ENCODE peak calls at places on chromosomes 5 and 9, in seven cellular contexts. A is A549, S is HCT116, N is GM12878, M is K562, X is H1, G is HepG2. T is an unnamed sample.

GRCh38 chr9:98333703-98334582 is 78.5 kb upstream of the TBC1D2 start:
- DNase-seq in A (peak), S (peak), N (no peak), M (no peak), X (no peak), G (no peak), T (peak)

GRCh38 chr5:57499262-57500050 is 16.8 kb upstream of the ACTBL2 start:
- DNase-seq in A (peak), S (peak), N (peak), M (peak), X (no peak), G (peak), T (peak)

GRCh38 chr5:98301567-98301966 is 471.9 kb upstream of the RGMB start:
- DNase-seq in A (no peak), S (no peak), N (no peak), M (no peak), X (no peak), G (no peak), T (no peak)

GRCh38 chr5:82347213-82347947 is 69.2 kb upstream of the RPS23 start:
- DNase-seq in A (no peak), S (no peak), N (no peak), M (no peak), X (no peak), G (no peak), T (peak)

GRCh38 chr9:115442054-115442453 is 324.1 kb upstream of the TNC start:
- DNase-seq in A (no peak), S (no peak), N (no peak), M (no peak), X (no peak), G (no peak), T (peak)

GRCh38 chr5:34863947-34864346 is 25.0 kb downstream of the TTC23L start:
- DNase-seq in A (no peak), S (no peak), N (no peak), M (no peak), X (no peak), G (no peak), T (no peak)

GRCh38 chr5:114255275-114255674 is 106.6 kb upstream of the KCNN2 start:
- DNase-seq in A (no peak), S (no peak), N (no peak), M (no peak), X (no peak), G (no peak), T (no peak)

GRCh38 chr5:175872287-175873089 is 1.1 kb downstream of the CPLX2 start:
- DNase-seq in A (peak), S (no peak), N (no peak), M (no peak), X (peak), G (peak), T (no peak)

GRCh38 chr9:104899759-104900247 is 28.2 kb downstream of the ABCA1 start:
- DNase-seq in A (no peak), S (no peak), N (no peak), M (no peak), X (no peak), G (peak), T (no peak)

GRCh38 chr9:105646879-105647594 is 15.2 kb upstream of the TAL2 start:
- DNase-seq in A (no peak), S (no peak), N (no peak), M (peak), X (no peak), G (no peak), T (no peak)

GRCh38 chr9:110050925-110051355 is 157.0 kb downstream of the C9orf152 start:
- DNase-seq in A (peak), S (peak), N (no peak), M (no peak), X (no peak), G (no peak), T (peak)

GRCh38 chr5:6466975-6467567 is 18.4 kb downstream of the UBE2QL1 start:
- DNase-seq in A (no peak), S (no peak), N (no peak), M (no peak), X (no peak), G (no peak), T (no peak)

GRCh38 chr9:133881671-133882381 is 110.3 kb downstream of the VAV2 start:
- DNase-seq in A (no peak), S (no peak), N (no peak), M (no peak), X (no peak), G (no peak), T (no peak)

GRCh38 chr5:156201793-156202388 is 125.1 kb upstream of the SGCD start:
- DNase-seq in A (peak), S (no peak), N (no peak), M (no peak), X (no peak), G (no peak), T (peak)

GRCh38 chr9:20640331-20641187 is 18.3 kb upstream of the MLLT3 start:
- DNase-seq in A (no peak), S (no peak), N (peak), M (no peak), X (no peak), G (no peak), T (peak)

GRCh38 chr9:114434878-114435311 is 47.1 kb upstream of the AKNA start:
- DNase-seq in A (peak), S (peak), N (no peak), M (peak), X (no peak), G (peak), T (peak)

GRCh38 chr5:57650360-57651069 is 167.9 kb upstream of the ACTBL2 start:
- DNase-seq in A (peak), S (peak), N (peak), M (peak), X (peak), G (peak), T (peak)

GRCh38 chr5:61178702-61179101 is 16.4 kb upstream of the SMIM15 start:
- DNase-seq in A (no peak), S (no peak), N (no peak), M (no peak), X (no peak), G (no peak), T (no peak)

GRCh38 chr9:35813434-35814105 is 1.3 kb downstream of the HINT2 start:
- DNase-seq in A (peak), S (peak), N (no peak), M (peak), X (no peak), G (peak), T (peak)

GRCh38 chr9:84478996-84479395 is 138.4 kb upstream of the SLC28A3 start:
- DNase-seq in A (no peak), S (no peak), N (no peak), M (no peak), X (no peak), G (no peak), T (no peak)

GRCh38 chr9:111900081-111900805 is 3.6 kb downstream of the UGCG start:
- DNase-seq in A (no peak), S (no peak), N (no peak), M (no peak), X (no peak), G (no peak), T (no peak)

GRCh38 chr9:111900934-111901612 is 4.5 kb downstream of the UGCG start:
- DNase-seq in A (no peak), S (no peak), N (no peak), M (no peak), X (no peak), G (no peak), T (no peak)

GRCh38 chr9:111904889-111905288 is 8.3 kb downstream of the UGCG start:
- DNase-seq in A (no peak), S (no peak), N (no peak), M (no peak), X (no peak), G (no peak), T (no peak)

GRCh38 chr9:111903996-111904395 is 7.4 kb downstream of the UGCG start:
- DNase-seq in A (no peak), S (no peak), N (no peak), M (no peak), X (no peak), G (no peak), T (no peak)

GRCh38 chr9:111902396-111903147 is 6.0 kb downstream of the UGCG start:
- DNase-seq in A (no peak), S (no peak), N (no peak), M (no peak), X (no peak), G (no peak), T (peak)
- TF ChIP-seq CEBPB in A (no peak), S (no peak), N (no peak), M (no peak), X (no peak), G (no peak), T (no peak)

GRCh38 chr5:10319202-10319851 is 11.6 kb upstream of the CMBL start:
- DNase-seq in A (no peak), S (no peak), N (no peak), M (peak), X (no peak), G (peak), T (peak)
- TF ChIP-seq CEBPB in A (no peak), S (no peak), N (no peak), M (peak), X (no peak), G (no peak), T (no peak)

DNA sequence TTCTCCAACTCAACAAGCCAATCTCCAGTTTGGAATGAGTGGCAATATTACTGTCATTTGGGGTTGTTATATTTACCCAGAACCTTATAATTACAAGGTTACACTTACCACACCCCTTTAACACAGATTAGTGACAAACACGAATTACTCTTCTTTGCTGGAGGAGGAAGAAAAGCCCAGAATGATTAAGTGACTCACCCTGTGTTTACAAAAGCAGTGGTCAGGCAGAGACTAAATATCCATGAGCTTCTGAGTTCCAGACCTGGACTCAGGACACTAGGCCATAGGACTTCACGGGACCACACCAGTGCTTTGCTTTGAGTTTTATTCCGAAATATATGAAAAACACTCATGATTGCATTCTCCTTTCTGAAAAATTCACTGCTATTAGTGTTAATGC is 370.8 kb downstream of the TLE1 start:
- DNase-seq in A (peak), S (no peak), N (no peak), M (no peak), X (no peak), G (peak), T (peak)
- TF ChIP-seq CEBPB in A (no peak), S (no peak), N (no peak), M (no peak), X (no peak), G (no peak), T (no peak)

DNA sequence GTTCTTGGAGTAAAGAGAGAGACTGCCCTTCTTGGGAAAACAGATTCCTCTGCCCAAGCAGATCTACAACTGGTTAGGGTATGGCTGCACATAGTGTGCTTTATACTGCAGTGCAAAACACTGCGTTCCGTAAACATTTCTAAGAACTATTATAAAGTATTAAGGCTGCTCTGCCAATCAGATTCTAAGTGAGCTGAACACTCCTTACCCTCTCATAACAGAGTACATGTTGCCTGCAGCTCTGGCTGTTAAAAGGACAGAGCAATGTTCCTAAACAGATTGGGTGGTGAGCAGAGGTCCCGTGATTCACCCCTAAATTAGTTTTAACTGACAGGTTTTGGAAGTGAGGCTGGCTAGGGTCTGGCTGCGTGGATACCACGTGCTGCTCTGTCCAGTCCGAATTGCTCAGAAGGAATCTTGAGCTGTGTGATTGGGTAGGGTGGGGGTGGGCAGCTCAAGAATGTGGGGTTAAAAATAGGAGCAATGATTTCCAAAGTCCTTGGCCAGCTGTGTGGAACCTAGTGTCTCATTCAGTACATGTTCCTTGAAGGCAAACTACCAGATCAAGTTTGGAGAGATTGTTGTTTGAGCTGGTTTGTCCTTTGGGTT is 497.5 kb upstream of the CD180 start:
- DNase-seq in A (no peak), S (no peak), N (no peak), M (no peak), X (no peak), G (no peak), T (no peak)
- TF ChIP-seq CEBPB in A (no peak), S (no peak), N (no peak), M (no peak), X (no peak), G (no peak), T (no peak)

GRCh38 chr5:67013719-67014118 is 182.9 kb downstream of the CD180 start:
- DNase-seq in A (no peak), S (no peak), N (no peak), M (no peak), X (no peak), G (no peak), T (no peak)
- TF ChIP-seq CEBPB in A (no peak), S (no peak), N (no peak), M (no peak), X (no peak), G (no peak), T (no peak)

GRCh38 chr9:106859957-106860715 is 2.8 kb upstream of the ZNF462 start:
- DNase-seq in A (peak), S (peak), N (no peak), M (no peak), X (peak), G (no peak), T (no peak)
- TF ChIP-seq CEBPB in A (no peak), S (no peak), N (no peak), M (no peak), X (no peak), G (no peak), T (no peak)

DNA sequence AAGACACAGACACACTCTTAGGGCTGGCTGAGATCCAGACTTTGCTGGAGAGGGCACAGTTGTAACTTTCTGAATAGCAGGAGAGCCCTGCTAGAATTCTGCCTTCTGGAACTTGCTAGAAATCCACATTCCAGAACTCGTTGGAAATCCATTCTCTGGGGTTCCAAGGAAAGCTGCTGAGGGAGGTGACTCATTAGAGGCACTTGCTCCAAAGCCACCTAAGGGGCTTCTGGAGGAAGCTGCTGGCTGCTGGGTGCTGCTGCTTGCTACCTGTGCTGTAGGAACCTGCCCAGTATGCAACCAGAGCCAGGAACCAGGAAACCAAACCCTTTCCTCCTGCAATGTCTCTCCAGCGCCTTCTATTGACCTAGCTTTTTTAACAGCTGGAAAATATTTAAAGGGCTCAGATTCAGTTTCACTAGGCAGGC is 4.1 kb upstream of the TLE4 start:
- DNase-seq in A (peak), S (no peak), N (no peak), M (no peak), X (no peak), G (no peak), T (no peak)
- TF ChIP-seq CEBPB in A (no peak), S (no peak), N (no peak), M (no peak), X (no peak), G (no peak), T (no peak)

DNA sequence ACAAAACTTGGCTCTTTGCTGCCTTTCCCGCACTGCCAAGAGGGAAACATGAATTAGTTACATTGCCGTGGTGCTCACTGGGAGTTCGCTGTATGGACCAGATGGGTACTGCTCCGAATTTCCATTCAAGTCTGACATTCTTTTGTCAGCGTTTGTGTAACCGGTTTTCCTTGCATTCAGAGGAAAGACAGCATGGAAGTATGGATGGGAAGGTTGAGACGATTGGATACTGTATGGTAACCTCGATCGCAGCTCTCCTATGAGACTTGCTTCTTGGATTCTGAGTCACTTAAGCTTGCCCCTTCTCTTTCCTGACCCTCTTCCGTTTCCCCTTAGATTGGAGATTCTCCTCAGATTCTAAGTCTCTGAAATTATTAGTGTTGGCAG is 625 bp upstream of the UBLCP1 start:
- DNase-seq in A (peak), S (peak), N (no peak), M (peak), X (no peak), G (no peak), T (peak)
- TF ChIP-seq CEBPB in A (no peak), S (no peak), N (no peak), M (no peak), X (no peak), G (no peak), T (no peak)

DNA sequence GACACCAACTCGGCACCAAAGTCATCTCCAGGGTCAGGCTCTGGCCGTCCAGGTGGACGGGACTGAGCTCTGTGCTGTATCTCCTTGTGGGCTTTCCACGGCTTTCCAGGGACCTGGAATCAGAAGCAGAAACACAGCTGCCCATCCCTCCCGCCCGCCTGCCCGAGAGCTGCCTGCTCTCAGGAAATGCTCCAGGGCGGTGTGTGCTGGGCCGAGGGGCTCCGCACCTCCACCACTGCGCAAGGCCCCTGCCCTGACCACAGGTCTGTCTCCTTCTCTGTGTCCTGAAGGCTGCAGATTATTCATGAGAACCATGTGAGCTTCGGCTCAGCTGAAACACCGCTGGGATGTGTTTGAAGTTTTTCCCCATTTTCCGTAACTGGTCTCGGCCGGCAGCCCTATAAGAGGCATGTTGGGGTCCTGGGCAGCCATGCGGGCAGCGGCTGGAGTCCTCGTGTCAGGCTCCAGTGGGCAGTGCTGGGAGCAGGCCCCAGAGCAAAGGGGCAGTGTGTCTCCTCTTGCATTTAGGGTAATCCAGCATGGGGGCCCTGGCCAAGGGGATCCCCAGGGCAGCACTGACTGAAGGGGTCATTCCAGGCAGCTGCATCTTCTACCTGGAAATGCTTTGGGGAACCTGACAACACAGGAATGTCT is 22.8 kb downstream of the NKD2 start:
- DNase-seq in A (no peak), S (no peak), N (no peak), M (no peak), X (no peak), G (no peak), T (no peak)
- TF ChIP-seq CEBPB in A (no peak), S (no peak), N (no peak), M (no peak), X (no peak), G (no peak), T (no peak)